ENCODE peak calls at places on chromosomes 4 and X, in eight cellular contexts. One of them, this sample, is unnamed.

GRCh38 chr4:53531695-53532224 is 59.5 kb downstream of the LNX1 start:
- DNase-seq in stomach: no peak
- DNase-seq in lung: no peak
- DNase-seq in transverse colon: no peak
- DNase-seq in left ventricle myocardium inferior: no peak
- DNase-seq in cardiac muscle cell: no peak
- DNase-seq in A549: no peak
- DNase-seq in Peyer's patch: no peak
- DNase-seq in this sample: no peak

GRCh38 chrX:46704767-46705386 is 54.0 kb downstream of the SLC9A7 start:
- DNase-seq in stomach: no peak
- DNase-seq in cardiac muscle cell: peak; percentile 42
- DNase-seq in A549: no peak
- DNase-seq in transverse colon: no peak
- DNase-seq in Peyer's patch: no peak
- DNase-seq in left ventricle myocardium inferior: no peak
- DNase-seq in lung: no peak
- DNase-seq in this sample: no peak

GRCh38 chr4:91116861-91117260 is 989.7 kb downstream of the CCSER1 start:
- DNase-seq in stomach: no peak
- DNase-seq in left ventricle myocardium inferior: no peak
- DNase-seq in lung: no peak
- DNase-seq in cardiac muscle cell: peak; percentile 30
- DNase-seq in A549: no peak
- DNase-seq in Peyer's patch: no peak
- DNase-seq in transverse colon: no peak
- DNase-seq in this sample: no peak

GRCh38 chr4:168696828-168697227 is 200.0 kb downstream of the PALLD start:
- DNase-seq in cardiac muscle cell: no peak
- DNase-seq in left ventricle myocardium inferior: no peak
- DNase-seq in A549: no peak
- DNase-seq in lung: no peak
- DNase-seq in transverse colon: no peak
- DNase-seq in Peyer's patch: no peak
- DNase-seq in stomach: no peak
- DNase-seq in this sample: no peak

GRCh38 chrX:19875051-19875432 is 12.4 kb downstream of the SH3KBP1 start:
- DNase-seq in left ventricle myocardium inferior: no peak
- DNase-seq in transverse colon: no peak
- DNase-seq in lung: no peak
- DNase-seq in cardiac muscle cell: no peak
- DNase-seq in Peyer's patch: no peak
- DNase-seq in stomach: no peak
- DNase-seq in A549: no peak
- DNase-seq in this sample: no peak

GRCh38 chr4:159162576-159162975 is 59.7 kb downstream of the RAPGEF2 start:
- DNase-seq in Peyer's patch: no peak
- DNase-seq in cardiac muscle cell: no peak
- DNase-seq in A549: no peak
- DNase-seq in left ventricle myocardium inferior: no peak
- DNase-seq in lung: no peak
- DNase-seq in transverse colon: no peak
- DNase-seq in stomach: no peak
- DNase-seq in this sample: no peak

GRCh38 chr4:15336410-15337184 is 91.2 kb upstream of the C1QTNF7 start:
- DNase-seq in Peyer's patch: no peak
- DNase-seq in lung: no peak
- DNase-seq in cardiac muscle cell: peak; percentile 63
- DNase-seq in left ventricle myocardium inferior: no peak
- DNase-seq in transverse colon: no peak
- DNase-seq in stomach: no peak
- DNase-seq in A549: no peak
- DNase-seq in this sample: no peak

GRCh38 chr4:146333187-146333894 is 119.0 kb downstream of the REELD1 start:
- DNase-seq in lung: no peak
- DNase-seq in left ventricle myocardium inferior: no peak
- DNase-seq in stomach: no peak
- DNase-seq in A549: no peak
- DNase-seq in cardiac muscle cell: peak; percentile 62
- DNase-seq in Peyer's patch: no peak
- DNase-seq in transverse colon: peak; percentile 10
- DNase-seq in this sample: no peak

GRCh38 chrX:72255445-72255844 is 16.6 kb upstream of the ERCC6L start:
- DNase-seq in Peyer's patch: no peak
- DNase-seq in left ventricle myocardium inferior: no peak
- DNase-seq in stomach: peak; percentile 27
- DNase-seq in cardiac muscle cell: no peak
- DNase-seq in transverse colon: no peak
- DNase-seq in A549: no peak
- DNase-seq in lung: peak; percentile 41
- DNase-seq in this sample: no peak

GRCh38 chr4:10023806-10024205 is 2.5 kb upstream of the SLC2A9 start:
- DNase-seq in Peyer's patch: no peak
- DNase-seq in left ventricle myocardium inferior: no peak
- DNase-seq in transverse colon: no peak
- DNase-seq in lung: no peak
- DNase-seq in A549: no peak
- DNase-seq in cardiac muscle cell: no peak
- DNase-seq in stomach: no peak
- DNase-seq in this sample: no peak

GRCh38 chr4:173252024-173252935 is 81.9 kb downstream of the HMGB2 start:
- DNase-seq in left ventricle myocardium inferior: peak; percentile 33
- DNase-seq in A549: peak; percentile 10
- DNase-seq in stomach: peak; percentile 84
- DNase-seq in transverse colon: peak; percentile 46
- DNase-seq in Peyer's patch: no peak
- DNase-seq in lung: peak; percentile 33
- DNase-seq in cardiac muscle cell: peak; percentile 97
- DNase-seq in this sample: peak; percentile 65

GRCh38 chrX:57964975-57965374 is 54.7 kb upstream of the ZXDA start:
- DNase-seq in cardiac muscle cell: no peak
- DNase-seq in lung: no peak
- DNase-seq in Peyer's patch: no peak
- DNase-seq in left ventricle myocardium inferior: no peak
- DNase-seq in A549: no peak
- DNase-seq in transverse colon: no peak
- DNase-seq in stomach: no peak
- DNase-seq in this sample: no peak

GRCh38 chr4:142567199-142567598 is 278.9 kb downstream of the INPP4B start:
- DNase-seq in A549: peak; percentile 4
- DNase-seq in stomach: no peak
- DNase-seq in transverse colon: peak; percentile 35
- DNase-seq in cardiac muscle cell: no peak
- DNase-seq in left ventricle myocardium inferior: no peak
- DNase-seq in lung: no peak
- DNase-seq in Peyer's patch: peak; percentile 51
- DNase-seq in this sample: no peak

GRCh38 chr4:121594796-121595526 is 101.8 kb downstream of the ANXA5 start:
- DNase-seq in cardiac muscle cell: peak; percentile 81
- DNase-seq in transverse colon: no peak
- DNase-seq in Peyer's patch: no peak
- DNase-seq in left ventricle myocardium inferior: no peak
- DNase-seq in lung: no peak
- DNase-seq in stomach: no peak
- DNase-seq in A549: no peak
- DNase-seq in this sample: no peak

GRCh38 chr4:123783091-123783765 is 386.6 kb downstream of the SPRY1 start:
- DNase-seq in lung: no peak
- DNase-seq in A549: no peak
- DNase-seq in cardiac muscle cell: no peak
- DNase-seq in transverse colon: no peak
- DNase-seq in stomach: no peak
- DNase-seq in left ventricle myocardium inferior: peak; percentile 23
- DNase-seq in Peyer's patch: no peak
- DNase-seq in this sample: no peak

GRCh38 chr4:75831856-75832405 is 70.3 kb downstream of the PPEF2 start:
- DNase-seq in transverse colon: peak; percentile 23
- DNase-seq in left ventricle myocardium inferior: no peak
- DNase-seq in Peyer's patch: no peak
- DNase-seq in A549: no peak
- DNase-seq in cardiac muscle cell: no peak
- DNase-seq in lung: no peak
- DNase-seq in stomach: no peak
- DNase-seq in this sample: no peak

GRCh38 chr4:108979754-108980153 is 216.9 kb upstream of the ETNPPL start:
- DNase-seq in stomach: no peak
- DNase-seq in cardiac muscle cell: peak; percentile 57
- DNase-seq in left ventricle myocardium inferior: no peak
- DNase-seq in Peyer's patch: no peak
- DNase-seq in transverse colon: no peak
- DNase-seq in A549: no peak
- DNase-seq in lung: no peak
- DNase-seq in this sample: no peak

GRCh38 chr4:81052119-81053068 is 21.9 kb downstream of the BMP3 start:
- DNase-seq in A549: no peak
- DNase-seq in left ventricle myocardium inferior: no peak
- DNase-seq in lung: peak; percentile 65
- DNase-seq in transverse colon: peak; percentile 79
- DNase-seq in Peyer's patch: peak; percentile 70
- DNase-seq in cardiac muscle cell: peak; percentile 76
- DNase-seq in stomach: peak; percentile 52
- DNase-seq in this sample: peak; percentile 28

GRCh38 chr4:26176621-26177121 is 144.1 kb upstream of the RBPJ start:
- DNase-seq in stomach: no peak
- DNase-seq in transverse colon: no peak
- DNase-seq in A549: no peak
- DNase-seq in Peyer's patch: no peak
- DNase-seq in cardiac muscle cell: peak; percentile 67
- DNase-seq in left ventricle myocardium inferior: no peak
- DNase-seq in lung: no peak
- DNase-seq in this sample: no peak

GRCh38 chr4:108034560-108034959 is 44.9 kb downstream of the HADH start:
- DNase-seq in lung: no peak
- DNase-seq in transverse colon: no peak
- DNase-seq in A549: no peak
- DNase-seq in left ventricle myocardium inferior: no peak
- DNase-seq in stomach: no peak
- DNase-seq in cardiac muscle cell: no peak
- DNase-seq in Peyer's patch: no peak
- DNase-seq in this sample: no peak

GRCh38 chrX:106921637-106922036 is 1.4 kb downstream of the CLDN2 start:
- DNase-seq in transverse colon: no peak
- DNase-seq in left ventricle myocardium inferior: no peak
- DNase-seq in A549: no peak
- DNase-seq in lung: no peak
- DNase-seq in stomach: no peak
- DNase-seq in Peyer's patch: no peak
- DNase-seq in cardiac muscle cell: no peak
- DNase-seq in this sample: no peak

GRCh38 chrX:115017455-115017854 is at the start of gene IL13RA2:
- DNase-seq in cardiac muscle cell: no peak
- DNase-seq in left ventricle myocardium inferior: no peak
- DNase-seq in stomach: no peak
- DNase-seq in transverse colon: no peak
- DNase-seq in Peyer's patch: no peak
- DNase-seq in A549: no peak
- DNase-seq in lung: no peak
- DNase-seq in this sample: no peak

GRCh38 chr4:146040623-146041022 is 102.0 kb upstream of the ZNF827 start:
- DNase-seq in transverse colon: no peak
- DNase-seq in left ventricle myocardium inferior: no peak
- DNase-seq in A549: no peak
- DNase-seq in lung: no peak
- DNase-seq in Peyer's patch: no peak
- DNase-seq in cardiac muscle cell: peak; percentile 12
- DNase-seq in stomach: no peak
- DNase-seq in this sample: no peak

DNA sequence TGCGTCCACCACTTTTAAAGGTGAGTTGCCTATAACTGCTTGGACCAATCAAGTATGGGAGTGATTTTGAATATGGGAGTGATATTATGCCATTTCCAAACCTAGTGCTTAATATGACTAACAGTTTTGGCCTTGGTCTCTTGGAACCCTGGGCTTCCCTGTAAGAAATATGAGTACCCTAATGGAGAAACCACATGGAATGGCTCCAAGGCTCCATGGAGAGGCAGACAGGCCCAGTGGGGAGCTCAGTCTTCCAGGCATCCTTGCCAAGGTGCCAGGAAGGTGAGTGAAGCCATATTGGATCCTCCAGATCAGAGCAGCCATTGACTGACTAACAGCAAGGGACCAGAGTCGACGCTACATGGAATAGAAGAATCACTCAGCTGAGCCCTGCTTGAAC is 53.2 kb downstream of the MAML3 start:
- DNase-seq in Peyer's patch: no peak
- DNase-seq in left ventricle myocardium inferior: no peak
- DNase-seq in A549: no peak
- DNase-seq in transverse colon: no peak
- DNase-seq in stomach: no peak
- DNase-seq in cardiac muscle cell: no peak
- DNase-seq in lung: no peak
- DNase-seq in this sample: no peak
- H3K4me1 ChIP-seq in Peyer's patch: peaks cover 19% of the 10 kb centered on the region
- H3K4me1 ChIP-seq in left ventricle myocardium inferior: peaks cover 45% of the 10 kb centered on the region
- H3K4me1 ChIP-seq in A549: peaks cover 93% of the 10 kb centered on the region
- H3K4me1 ChIP-seq in transverse colon: no peaks in the 10 kb centered on the region
- H3K4me1 ChIP-seq in stomach: peaks cover 34% of the 10 kb centered on the region
- H3K4me1 ChIP-seq in cardiac muscle cell: peaks cover 18% of the 10 kb centered on the region
- H3K4me1 ChIP-seq in lung: peaks cover 14% of the 10 kb centered on the region
- H3K4me1 ChIP-seq in this sample: peaks cover 34% of the 10 kb centered on the region

GRCh38 chr4:82275431-82276423 is 98.1 kb downstream of the HNRNPD start:
- DNase-seq in transverse colon: no peak
- DNase-seq in Peyer's patch: no peak
- DNase-seq in stomach: no peak
- DNase-seq in lung: no peak
- DNase-seq in left ventricle myocardium inferior: no peak
- DNase-seq in cardiac muscle cell: no peak
- DNase-seq in A549: peak; percentile 10
- DNase-seq in this sample: no peak
- TF ChIP-seq CTCF in transverse colon: no peak
- TF ChIP-seq CTCF in Peyer's patch: no peak
- TF ChIP-seq CTCF in stomach: no peak
- TF ChIP-seq CTCF in lung: no peak
- TF ChIP-seq CTCF in left ventricle myocardium inferior: no peak
- TF ChIP-seq CTCF in cardiac muscle cell: no peak
- TF ChIP-seq CTCF in A549: no peak
- TF ChIP-seq CTCF in this sample: no peak

DNA sequence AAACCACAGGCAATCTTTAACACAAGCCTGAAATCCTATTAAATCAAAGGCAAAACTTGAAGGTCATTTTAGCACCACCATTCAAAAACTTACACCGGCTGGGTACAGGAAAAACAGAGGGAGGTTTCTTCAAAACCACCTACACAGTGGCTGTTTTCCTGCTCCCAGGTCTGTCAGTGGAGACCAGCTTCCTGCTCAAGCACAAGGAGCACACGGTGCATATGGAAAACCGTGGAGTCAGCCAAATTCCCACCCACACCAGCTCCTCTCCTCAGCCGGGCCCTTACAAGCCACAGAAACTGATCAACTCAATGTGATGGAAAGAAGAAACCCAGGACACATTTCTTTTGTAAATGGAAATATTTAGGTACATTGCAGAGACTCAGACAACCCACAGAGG is 14.4 kb upstream of the FAM241A start:
- DNase-seq in lung: no peak
- DNase-seq in cardiac muscle cell: peak; percentile 51
- DNase-seq in transverse colon: no peak
- DNase-seq in left ventricle myocardium inferior: no peak
- DNase-seq in A549: no peak
- DNase-seq in Peyer's patch: no peak
- DNase-seq in stomach: no peak
- DNase-seq in this sample: no peak
- H3K4me3 ChIP-seq in lung: no peak overlapping the region
- H3K4me3 ChIP-seq in cardiac muscle cell: no peak overlapping the region
- H3K4me3 ChIP-seq in transverse colon: no peak overlapping the region
- H3K4me3 ChIP-seq in left ventricle myocardium inferior: no peak overlapping the region
- H3K4me3 ChIP-seq in A549: no peak overlapping the region
- H3K4me3 ChIP-seq in Peyer's patch: no peak overlapping the region
- H3K4me3 ChIP-seq in stomach: no peak overlapping the region
- H3K4me3 ChIP-seq in this sample: no peak overlapping the region

GRCh38 chr4:2847297-2847871 is 3.7 kb downstream of the ADD1 start:
- DNase-seq in transverse colon: no peak
- DNase-seq in Peyer's patch: no peak
- DNase-seq in left ventricle myocardium inferior: no peak
- DNase-seq in cardiac muscle cell: no peak
- DNase-seq in A549: no peak
- DNase-seq in stomach: no peak
- DNase-seq in lung: no peak
- DNase-seq in this sample: no peak
- H3K4me1 ChIP-seq in transverse colon: peaks cover 34% of the 10 kb centered on the region
- H3K4me1 ChIP-seq in Peyer's patch: peaks cover 66% of the 10 kb centered on the region
- H3K4me1 ChIP-seq in left ventricle myocardium inferior: peaks cover 86% of the 10 kb centered on the region
- H3K4me1 ChIP-seq in cardiac muscle cell: peaks cover 18% of the 10 kb centered on the region
- H3K4me1 ChIP-seq in A549: peaks cover 19% of the 10 kb centered on the region
- H3K4me1 ChIP-seq in stomach: peaks cover 72% of the 10 kb centered on the region
- H3K4me1 ChIP-seq in lung: peaks cover 14% of the 10 kb centered on the region
- H3K4me1 ChIP-seq in this sample: peaks cover 62% of the 10 kb centered on the region